ENCODE peak calls at places on chromosomes 6 and 20, in ten cellular contexts. One of them, this sample, is unnamed.

GRCh38 chr6:20802596-20802995 is 268.3 kb downstream of the CDKAL1 start:
- DNase-seq in AG04450: no peak
- DNase-seq in Right ventricle myocardium superior: no peak
- DNase-seq in left ventricle myocardium inferior: no peak
- DNase-seq in stomach: no peak
- DNase-seq in H4: no peak
- DNase-seq in stimulated activated CD4-positive, alpha-beta T cell treated with anti-CD3 and anti-CD28 coated beads, Interleukin-2, amount 100 ng/mL, for 48 hours: no peak
- DNase-seq in CD4-positive, alpha-beta T cell: no peak
- DNase-seq in Kasumi-1: no peak
- DNase-seq in sciatic nerve: no peak
- DNase-seq in this sample: no peak

GRCh38 chr6:154852700-154853099 is 119.5 kb downstream of the SCAF8 start:
- DNase-seq in H4: peak
- DNase-seq in left ventricle myocardium inferior: no peak
- DNase-seq in stimulated activated CD4-positive, alpha-beta T cell treated with anti-CD3 and anti-CD28 coated beads, Interleukin-2, amount 100 ng/mL, for 48 hours: no peak
- DNase-seq in sciatic nerve: no peak
- DNase-seq in CD4-positive, alpha-beta T cell: no peak
- DNase-seq in Kasumi-1: no peak
- DNase-seq in AG04450: peak
- DNase-seq in stomach: no peak
- DNase-seq in Right ventricle myocardium superior: no peak
- DNase-seq in this sample: no peak

GRCh38 chr6:157693867-157694266 is 129.2 kb upstream of the SNX9 start:
- DNase-seq in stimulated activated CD4-positive, alpha-beta T cell treated with anti-CD3 and anti-CD28 coated beads, Interleukin-2, amount 100 ng/mL, for 48 hours: no peak
- DNase-seq in AG04450: no peak
- DNase-seq in H4: no peak
- DNase-seq in sciatic nerve: no peak
- DNase-seq in CD4-positive, alpha-beta T cell: no peak
- DNase-seq in left ventricle myocardium inferior: peak
- DNase-seq in Kasumi-1: no peak
- DNase-seq in Right ventricle myocardium superior: peak
- DNase-seq in stomach: peak
- DNase-seq in this sample: no peak

GRCh38 chr20:34322267-34323105 is 19.3 kb upstream of the AHCY start:
- DNase-seq in CD4-positive, alpha-beta T cell: no peak
- DNase-seq in AG04450: no peak
- DNase-seq in stimulated activated CD4-positive, alpha-beta T cell treated with anti-CD3 and anti-CD28 coated beads, Interleukin-2, amount 100 ng/mL, for 48 hours: no peak
- DNase-seq in Kasumi-1: no peak
- DNase-seq in left ventricle myocardium inferior: no peak
- DNase-seq in sciatic nerve: no peak
- DNase-seq in Right ventricle myocardium superior: no peak
- DNase-seq in H4: no peak
- DNase-seq in stomach: no peak
- DNase-seq in this sample: no peak

GRCh38 chr6:113998811-113999210 is 27.9 kb upstream of the HDAC2 start:
- DNase-seq in CD4-positive, alpha-beta T cell: no peak
- DNase-seq in sciatic nerve: no peak
- DNase-seq in AG04450: no peak
- DNase-seq in stimulated activated CD4-positive, alpha-beta T cell treated with anti-CD3 and anti-CD28 coated beads, Interleukin-2, amount 100 ng/mL, for 48 hours: no peak
- DNase-seq in left ventricle myocardium inferior: no peak
- DNase-seq in Right ventricle myocardium superior: no peak
- DNase-seq in H4: no peak
- DNase-seq in Kasumi-1: no peak
- DNase-seq in stomach: no peak
- DNase-seq in this sample: no peak

GRCh38 chr6:142761756-142762155 is 183.2 kb downstream of the HIVEP2 start:
- DNase-seq in CD4-positive, alpha-beta T cell: no peak
- DNase-seq in Right ventricle myocardium superior: no peak
- DNase-seq in sciatic nerve: no peak
- DNase-seq in Kasumi-1: no peak
- DNase-seq in left ventricle myocardium inferior: no peak
- DNase-seq in AG04450: no peak
- DNase-seq in stomach: no peak
- DNase-seq in stimulated activated CD4-positive, alpha-beta T cell treated with anti-CD3 and anti-CD28 coated beads, Interleukin-2, amount 100 ng/mL, for 48 hours: no peak
- DNase-seq in H4: no peak
- DNase-seq in this sample: no peak

GRCh38 chr20:5531318-5532081 is 214.7 kb upstream of the PROKR2 start:
- DNase-seq in H4: peak
- DNase-seq in sciatic nerve: no peak
- DNase-seq in stomach: no peak
- DNase-seq in Right ventricle myocardium superior: no peak
- DNase-seq in stimulated activated CD4-positive, alpha-beta T cell treated with anti-CD3 and anti-CD28 coated beads, Interleukin-2, amount 100 ng/mL, for 48 hours: no peak
- DNase-seq in AG04450: no peak
- DNase-seq in CD4-positive, alpha-beta T cell: no peak
- DNase-seq in Kasumi-1: no peak
- DNase-seq in left ventricle myocardium inferior: no peak
- DNase-seq in this sample: no peak

GRCh38 chr6:113361014-113361645 is 496.0 kb upstream of the MARCKS start:
- DNase-seq in Kasumi-1: no peak
- DNase-seq in sciatic nerve: no peak
- DNase-seq in AG04450: no peak
- DNase-seq in H4: peak
- DNase-seq in stomach: no peak
- DNase-seq in Right ventricle myocardium superior: no peak
- DNase-seq in stimulated activated CD4-positive, alpha-beta T cell treated with anti-CD3 and anti-CD28 coated beads, Interleukin-2, amount 100 ng/mL, for 48 hours: no peak
- DNase-seq in CD4-positive, alpha-beta T cell: no peak
- DNase-seq in left ventricle myocardium inferior: no peak
- DNase-seq in this sample: no peak

GRCh38 chr20:278607-279571 is 11.7 kb downstream of the C20orf96 start:
- DNase-seq in left ventricle myocardium inferior: peak
- DNase-seq in stimulated activated CD4-positive, alpha-beta T cell treated with anti-CD3 and anti-CD28 coated beads, Interleukin-2, amount 100 ng/mL, for 48 hours: no peak
- DNase-seq in stomach: no peak
- DNase-seq in sciatic nerve: peak
- DNase-seq in AG04450: no peak
- DNase-seq in H4: no peak
- DNase-seq in CD4-positive, alpha-beta T cell: no peak
- DNase-seq in Right ventricle myocardium superior: peak
- DNase-seq in Kasumi-1: no peak
- DNase-seq in this sample: no peak

GRCh38 chr6:29992792-29993191 is 50.5 kb downstream of the HLA-A start:
- DNase-seq in Right ventricle myocardium superior: no peak
- DNase-seq in sciatic nerve: no peak
- DNase-seq in stimulated activated CD4-positive, alpha-beta T cell treated with anti-CD3 and anti-CD28 coated beads, Interleukin-2, amount 100 ng/mL, for 48 hours: no peak
- DNase-seq in stomach: no peak
- DNase-seq in H4: no peak
- DNase-seq in CD4-positive, alpha-beta T cell: no peak
- DNase-seq in Kasumi-1: no peak
- DNase-seq in left ventricle myocardium inferior: no peak
- DNase-seq in AG04450: no peak
- DNase-seq in this sample: no peak

GRCh38 chr6:90000864-90001731 is 106.8 kb downstream of the GJA10 start:
- DNase-seq in stimulated activated CD4-positive, alpha-beta T cell treated with anti-CD3 and anti-CD28 coated beads, Interleukin-2, amount 100 ng/mL, for 48 hours: peak
- DNase-seq in Right ventricle myocardium superior: no peak
- DNase-seq in Kasumi-1: no peak
- DNase-seq in AG04450: no peak
- DNase-seq in CD4-positive, alpha-beta T cell: no peak
- DNase-seq in left ventricle myocardium inferior: no peak
- DNase-seq in stomach: no peak
- DNase-seq in H4: no peak
- DNase-seq in sciatic nerve: no peak
- DNase-seq in this sample: no peak

GRCh38 chr6:68226460-68226859 is 408.6 kb upstream of the ADGRB3 start:
- DNase-seq in Kasumi-1: peak
- DNase-seq in left ventricle myocardium inferior: no peak
- DNase-seq in AG04450: no peak
- DNase-seq in Right ventricle myocardium superior: no peak
- DNase-seq in sciatic nerve: no peak
- DNase-seq in H4: peak
- DNase-seq in CD4-positive, alpha-beta T cell: no peak
- DNase-seq in stomach: no peak
- DNase-seq in stimulated activated CD4-positive, alpha-beta T cell treated with anti-CD3 and anti-CD28 coated beads, Interleukin-2, amount 100 ng/mL, for 48 hours: no peak
- DNase-seq in this sample: no peak

GRCh38 chr6:39791311-39791710 is 865 bp upstream of the DAAM2 start:
- DNase-seq in stomach: no peak
- DNase-seq in H4: peak
- DNase-seq in Kasumi-1: no peak
- DNase-seq in Right ventricle myocardium superior: no peak
- DNase-seq in left ventricle myocardium inferior: no peak
- DNase-seq in sciatic nerve: no peak
- DNase-seq in stimulated activated CD4-positive, alpha-beta T cell treated with anti-CD3 and anti-CD28 coated beads, Interleukin-2, amount 100 ng/mL, for 48 hours: no peak
- DNase-seq in CD4-positive, alpha-beta T cell: no peak
- DNase-seq in AG04450: no peak
- DNase-seq in this sample: no peak

GRCh38 chr6:167574431-167575097 is 249.7 kb downstream of the TTLL2 start:
- DNase-seq in Kasumi-1: no peak
- DNase-seq in H4: no peak
- DNase-seq in stimulated activated CD4-positive, alpha-beta T cell treated with anti-CD3 and anti-CD28 coated beads, Interleukin-2, amount 100 ng/mL, for 48 hours: no peak
- DNase-seq in sciatic nerve: peak
- DNase-seq in stomach: no peak
- DNase-seq in left ventricle myocardium inferior: peak
- DNase-seq in CD4-positive, alpha-beta T cell: no peak
- DNase-seq in Right ventricle myocardium superior: peak
- DNase-seq in AG04450: no peak
- DNase-seq in this sample: peak

GRCh38 chr20:47353697-47354387 is 2.7 kb downstream of the ZMYND8 start:
- DNase-seq in Kasumi-1: peak
- DNase-seq in CD4-positive, alpha-beta T cell: no peak
- DNase-seq in stimulated activated CD4-positive, alpha-beta T cell treated with anti-CD3 and anti-CD28 coated beads, Interleukin-2, amount 100 ng/mL, for 48 hours: no peak
- DNase-seq in sciatic nerve: no peak
- DNase-seq in H4: no peak
- DNase-seq in stomach: no peak
- DNase-seq in Right ventricle myocardium superior: no peak
- DNase-seq in left ventricle myocardium inferior: no peak
- DNase-seq in AG04450: no peak
- DNase-seq in this sample: peak

GRCh38 chr6:25601797-25602679 is 50.0 kb upstream of the SCGN start:
- DNase-seq in AG04450: peak
- DNase-seq in H4: peak
- DNase-seq in Kasumi-1: peak
- DNase-seq in stomach: no peak
- DNase-seq in Right ventricle myocardium superior: no peak
- DNase-seq in left ventricle myocardium inferior: no peak
- DNase-seq in stimulated activated CD4-positive, alpha-beta T cell treated with anti-CD3 and anti-CD28 coated beads, Interleukin-2, amount 100 ng/mL, for 48 hours: no peak
- DNase-seq in sciatic nerve: no peak
- DNase-seq in CD4-positive, alpha-beta T cell: no peak
- DNase-seq in this sample: peak

GRCh38 chr6:107701231-107701630 is 122.9 kb downstream of the SCML4 start:
- DNase-seq in AG04450: no peak
- DNase-seq in left ventricle myocardium inferior: no peak
- DNase-seq in stomach: no peak
- DNase-seq in Kasumi-1: no peak
- DNase-seq in sciatic nerve: no peak
- DNase-seq in CD4-positive, alpha-beta T cell: no peak
- DNase-seq in Right ventricle myocardium superior: no peak
- DNase-seq in stimulated activated CD4-positive, alpha-beta T cell treated with anti-CD3 and anti-CD28 coated beads, Interleukin-2, amount 100 ng/mL, for 48 hours: no peak
- DNase-seq in H4: no peak
- DNase-seq in this sample: no peak

GRCh38 chr20:47317127-47317895 is 39.2 kb downstream of the ZMYND8 start:
- DNase-seq in Kasumi-1: peak
- DNase-seq in stomach: peak
- DNase-seq in AG04450: peak
- DNase-seq in Right ventricle myocardium superior: peak
- DNase-seq in H4: peak
- DNase-seq in sciatic nerve: peak
- DNase-seq in left ventricle myocardium inferior: peak
- DNase-seq in stimulated activated CD4-positive, alpha-beta T cell treated with anti-CD3 and anti-CD28 coated beads, Interleukin-2, amount 100 ng/mL, for 48 hours: peak
- DNase-seq in CD4-positive, alpha-beta T cell: peak
- DNase-seq in this sample: peak

GRCh38 chr20:43543138-43543537 is 15.7 kb upstream of the SGK2 start:
- DNase-seq in left ventricle myocardium inferior: no peak
- DNase-seq in stomach: no peak
- DNase-seq in Kasumi-1: no peak
- DNase-seq in Right ventricle myocardium superior: no peak
- DNase-seq in stimulated activated CD4-positive, alpha-beta T cell treated with anti-CD3 and anti-CD28 coated beads, Interleukin-2, amount 100 ng/mL, for 48 hours: no peak
- DNase-seq in CD4-positive, alpha-beta T cell: no peak
- DNase-seq in sciatic nerve: no peak
- DNase-seq in H4: no peak
- DNase-seq in AG04450: no peak
- DNase-seq in this sample: no peak

GRCh38 chr20:23446505-23446904 is 6.2 kb downstream of the CST11 start:
- DNase-seq in Kasumi-1: peak
- DNase-seq in Right ventricle myocardium superior: peak
- DNase-seq in H4: peak
- DNase-seq in stomach: peak
- DNase-seq in left ventricle myocardium inferior: peak
- DNase-seq in AG04450: no peak
- DNase-seq in CD4-positive, alpha-beta T cell: no peak
- DNase-seq in stimulated activated CD4-positive, alpha-beta T cell treated with anti-CD3 and anti-CD28 coated beads, Interleukin-2, amount 100 ng/mL, for 48 hours: peak
- DNase-seq in sciatic nerve: no peak
- DNase-seq in this sample: peak

GRCh38 chr20:50298554-50299324 is 108.1 kb downstream of the CEBPB start:
- DNase-seq in AG04450: no peak
- DNase-seq in stimulated activated CD4-positive, alpha-beta T cell treated with anti-CD3 and anti-CD28 coated beads, Interleukin-2, amount 100 ng/mL, for 48 hours: no peak
- DNase-seq in Kasumi-1: no peak
- DNase-seq in sciatic nerve: no peak
- DNase-seq in left ventricle myocardium inferior: no peak
- DNase-seq in Right ventricle myocardium superior: peak
- DNase-seq in stomach: no peak
- DNase-seq in H4: no peak
- DNase-seq in CD4-positive, alpha-beta T cell: no peak
- DNase-seq in this sample: no peak

GRCh38 chr6:21325201-21325856 is 268.2 kb upstream of the SOX4 start:
- DNase-seq in sciatic nerve: no peak
- DNase-seq in Right ventricle myocardium superior: no peak
- DNase-seq in left ventricle myocardium inferior: no peak
- DNase-seq in H4: no peak
- DNase-seq in CD4-positive, alpha-beta T cell: no peak
- DNase-seq in Kasumi-1: no peak
- DNase-seq in stomach: no peak
- DNase-seq in AG04450: no peak
- DNase-seq in stimulated activated CD4-positive, alpha-beta T cell treated with anti-CD3 and anti-CD28 coated beads, Interleukin-2, amount 100 ng/mL, for 48 hours: no peak
- DNase-seq in this sample: no peak

GRCh38 chr20:34946661-34947060 is 8.9 kb downstream of the GSS start:
- DNase-seq in AG04450: no peak
- DNase-seq in Right ventricle myocardium superior: no peak
- DNase-seq in stomach: no peak
- DNase-seq in stimulated activated CD4-positive, alpha-beta T cell treated with anti-CD3 and anti-CD28 coated beads, Interleukin-2, amount 100 ng/mL, for 48 hours: no peak
- DNase-seq in sciatic nerve: no peak
- DNase-seq in CD4-positive, alpha-beta T cell: no peak
- DNase-seq in left ventricle myocardium inferior: no peak
- DNase-seq in H4: no peak
- DNase-seq in Kasumi-1: no peak
- DNase-seq in this sample: no peak

GRCh38 chr20:21622097-21622496 is 83.4 kb upstream of the PAX1 start:
- DNase-seq in left ventricle myocardium inferior: no peak
- DNase-seq in Kasumi-1: no peak
- DNase-seq in Right ventricle myocardium superior: no peak
- DNase-seq in sciatic nerve: no peak
- DNase-seq in CD4-positive, alpha-beta T cell: no peak
- DNase-seq in stimulated activated CD4-positive, alpha-beta T cell treated with anti-CD3 and anti-CD28 coated beads, Interleukin-2, amount 100 ng/mL, for 48 hours: no peak
- DNase-seq in AG04450: no peak
- DNase-seq in H4: no peak
- DNase-seq in stomach: no peak
- DNase-seq in this sample: no peak

GRCh38 chr6:7145269-7146078 is 37.7 kb downstream of the RREB1 start:
- DNase-seq in Kasumi-1: peak
- DNase-seq in AG04450: no peak
- DNase-seq in stimulated activated CD4-positive, alpha-beta T cell treated with anti-CD3 and anti-CD28 coated beads, Interleukin-2, amount 100 ng/mL, for 48 hours: no peak
- DNase-seq in sciatic nerve: no peak
- DNase-seq in left ventricle myocardium inferior: no peak
- DNase-seq in CD4-positive, alpha-beta T cell: no peak
- DNase-seq in H4: no peak
- DNase-seq in stomach: peak
- DNase-seq in Right ventricle myocardium superior: no peak
- DNase-seq in this sample: no peak

GRCh38 chr6:10101551-10102252 is 313.2 kb downstream of the TFAP2A start:
- DNase-seq in sciatic nerve: no peak
- DNase-seq in stimulated activated CD4-positive, alpha-beta T cell treated with anti-CD3 and anti-CD28 coated beads, Interleukin-2, amount 100 ng/mL, for 48 hours: no peak
- DNase-seq in H4: no peak
- DNase-seq in stomach: no peak
- DNase-seq in AG04450: no peak
- DNase-seq in Kasumi-1: no peak
- DNase-seq in left ventricle myocardium inferior: no peak
- DNase-seq in CD4-positive, alpha-beta T cell: no peak
- DNase-seq in Right ventricle myocardium superior: no peak
- DNase-seq in this sample: no peak

GRCh38 chr6:44024597-44025219 is 102.5 kb downstream of the MRPL14 start:
- DNase-seq in stomach: no peak
- DNase-seq in Kasumi-1: peak
- DNase-seq in stimulated activated CD4-positive, alpha-beta T cell treated with anti-CD3 and anti-CD28 coated beads, Interleukin-2, amount 100 ng/mL, for 48 hours: no peak
- DNase-seq in H4: no peak
- DNase-seq in sciatic nerve: no peak
- DNase-seq in left ventricle myocardium inferior: no peak
- DNase-seq in CD4-positive, alpha-beta T cell: no peak
- DNase-seq in Right ventricle myocardium superior: no peak
- DNase-seq in AG04450: no peak
- DNase-seq in this sample: no peak

GRCh38 chr6:145247677-145248419 is 487.5 kb downstream of the EPM2A start:
- DNase-seq in sciatic nerve: no peak
- DNase-seq in AG04450: peak
- DNase-seq in stomach: no peak
- DNase-seq in H4: peak
- DNase-seq in Right ventricle myocardium superior: no peak
- DNase-seq in left ventricle myocardium inferior: no peak
- DNase-seq in stimulated activated CD4-positive, alpha-beta T cell treated with anti-CD3 and anti-CD28 coated beads, Interleukin-2, amount 100 ng/mL, for 48 hours: no peak
- DNase-seq in CD4-positive, alpha-beta T cell: no peak
- DNase-seq in Kasumi-1: no peak
- DNase-seq in this sample: no peak

This sample was measured in retina.